ENCODE peak calls at places on chromosomes 2 and 18, in eight cellular contexts. One of them, this sample, is unnamed.

GRCh38 chr2:240333985-240334384 is 101.5 kb upstream of the GPC1 start:
- DNase-seq in anterior cingulate cortex: no peak
- DNase-seq in NCI-H2081: no peak
- DNase-seq in fibroblast of mammary gland: peak
- DNase-seq in prostate gland: no peak
- DNase-seq in stimulated activated effector memory CD8-positive, alpha-beta T cell treated with anti-CD3 and anti-CD28 coated beads, Interleukin-12 subunit alpha, Interleukin-12 subunit beta, amount 100 ng/mL, for 72 hours: no peak
- DNase-seq in GF-D8: no peak
- DNase-seq in NCI-H2029: no peak
- DNase-seq in this sample: no peak

GRCh38 chr18:79486356-79487197 is 90.8 kb downstream of the NFATC1 start:
- DNase-seq in anterior cingulate cortex: no peak
- DNase-seq in NCI-H2081: no peak
- DNase-seq in fibroblast of mammary gland: no peak
- DNase-seq in prostate gland: no peak
- DNase-seq in stimulated activated effector memory CD8-positive, alpha-beta T cell treated with anti-CD3 and anti-CD28 coated beads, Interleukin-12 subunit alpha, Interleukin-12 subunit beta, amount 100 ng/mL, for 72 hours: no peak
- DNase-seq in GF-D8: no peak
- DNase-seq in NCI-H2029: no peak
- DNase-seq in this sample: no peak

GRCh38 chr2:174760845-174761473 is 3.3 kb downstream of the CHRNA1 start:
- DNase-seq in anterior cingulate cortex: no peak
- DNase-seq in NCI-H2081: no peak
- DNase-seq in fibroblast of mammary gland: no peak
- DNase-seq in prostate gland: no peak
- DNase-seq in stimulated activated effector memory CD8-positive, alpha-beta T cell treated with anti-CD3 and anti-CD28 coated beads, Interleukin-12 subunit alpha, Interleukin-12 subunit beta, amount 100 ng/mL, for 72 hours: no peak
- DNase-seq in GF-D8: no peak
- DNase-seq in NCI-H2029: peak
- DNase-seq in this sample: no peak

GRCh38 chr2:39228413-39229209 is 15.2 kb downstream of the CDKL4 start:
- DNase-seq in anterior cingulate cortex: peak
- DNase-seq in NCI-H2081: no peak
- DNase-seq in fibroblast of mammary gland: no peak
- DNase-seq in prostate gland: no peak
- DNase-seq in stimulated activated effector memory CD8-positive, alpha-beta T cell treated with anti-CD3 and anti-CD28 coated beads, Interleukin-12 subunit alpha, Interleukin-12 subunit beta, amount 100 ng/mL, for 72 hours: peak
- DNase-seq in GF-D8: peak
- DNase-seq in NCI-H2029: no peak
- DNase-seq in this sample: no peak

GRCh38 chr2:218927411-218927810 is 32.1 kb upstream of the CDK5R2 start:
- DNase-seq in anterior cingulate cortex: no peak
- DNase-seq in NCI-H2081: peak
- DNase-seq in fibroblast of mammary gland: no peak
- DNase-seq in prostate gland: no peak
- DNase-seq in stimulated activated effector memory CD8-positive, alpha-beta T cell treated with anti-CD3 and anti-CD28 coated beads, Interleukin-12 subunit alpha, Interleukin-12 subunit beta, amount 100 ng/mL, for 72 hours: no peak
- DNase-seq in GF-D8: no peak
- DNase-seq in NCI-H2029: peak
- DNase-seq in this sample: no peak

GRCh38 chr2:71453404-71454220 is at the start of gene DYSF:
- DNase-seq in anterior cingulate cortex: no peak
- DNase-seq in NCI-H2081: peak
- DNase-seq in fibroblast of mammary gland: peak
- DNase-seq in prostate gland: no peak
- DNase-seq in stimulated activated effector memory CD8-positive, alpha-beta T cell treated with anti-CD3 and anti-CD28 coated beads, Interleukin-12 subunit alpha, Interleukin-12 subunit beta, amount 100 ng/mL, for 72 hours: no peak
- DNase-seq in GF-D8: peak
- DNase-seq in NCI-H2029: no peak
- DNase-seq in this sample: no peak

GRCh38 chr2:29249666-29250253 is 134.5 kb downstream of the CLIP4 start:
- DNase-seq in anterior cingulate cortex: no peak
- DNase-seq in NCI-H2081: no peak
- DNase-seq in fibroblast of mammary gland: no peak
- DNase-seq in prostate gland: no peak
- DNase-seq in stimulated activated effector memory CD8-positive, alpha-beta T cell treated with anti-CD3 and anti-CD28 coated beads, Interleukin-12 subunit alpha, Interleukin-12 subunit beta, amount 100 ng/mL, for 72 hours: no peak
- DNase-seq in GF-D8: no peak
- DNase-seq in NCI-H2029: no peak
- DNase-seq in this sample: no peak

GRCh38 chr18:615773-616172 is 19.0 kb downstream of the CLUL1 start:
- DNase-seq in anterior cingulate cortex: no peak
- DNase-seq in NCI-H2081: no peak
- DNase-seq in fibroblast of mammary gland: peak
- DNase-seq in prostate gland: no peak
- DNase-seq in stimulated activated effector memory CD8-positive, alpha-beta T cell treated with anti-CD3 and anti-CD28 coated beads, Interleukin-12 subunit alpha, Interleukin-12 subunit beta, amount 100 ng/mL, for 72 hours: no peak
- DNase-seq in GF-D8: no peak
- DNase-seq in NCI-H2029: no peak
- DNase-seq in this sample: no peak

GRCh38 chr2:218230882-218231281 is 13.9 kb downstream of the ARPC2 start:
- DNase-seq in anterior cingulate cortex: no peak
- DNase-seq in NCI-H2081: no peak
- DNase-seq in fibroblast of mammary gland: peak
- DNase-seq in prostate gland: no peak
- DNase-seq in stimulated activated effector memory CD8-positive, alpha-beta T cell treated with anti-CD3 and anti-CD28 coated beads, Interleukin-12 subunit alpha, Interleukin-12 subunit beta, amount 100 ng/mL, for 72 hours: peak
- DNase-seq in GF-D8: no peak
- DNase-seq in NCI-H2029: no peak
- DNase-seq in this sample: no peak

GRCh38 chr18:48974304-48975220 is 23.8 kb upstream of the SMAD7 start:
- DNase-seq in anterior cingulate cortex: no peak
- DNase-seq in NCI-H2081: no peak
- DNase-seq in fibroblast of mammary gland: no peak
- DNase-seq in prostate gland: no peak
- DNase-seq in stimulated activated effector memory CD8-positive, alpha-beta T cell treated with anti-CD3 and anti-CD28 coated beads, Interleukin-12 subunit alpha, Interleukin-12 subunit beta, amount 100 ng/mL, for 72 hours: no peak
- DNase-seq in GF-D8: no peak
- DNase-seq in NCI-H2029: no peak
- DNase-seq in this sample: no peak

GRCh38 chr2:188256420-188256819 is 35.3 kb upstream of the GULP1 start:
- DNase-seq in anterior cingulate cortex: no peak
- DNase-seq in NCI-H2081: no peak
- DNase-seq in fibroblast of mammary gland: no peak
- DNase-seq in prostate gland: no peak
- DNase-seq in stimulated activated effector memory CD8-positive, alpha-beta T cell treated with anti-CD3 and anti-CD28 coated beads, Interleukin-12 subunit alpha, Interleukin-12 subunit beta, amount 100 ng/mL, for 72 hours: no peak
- DNase-seq in GF-D8: no peak
- DNase-seq in NCI-H2029: no peak
- DNase-seq in this sample: no peak

GRCh38 chr2:58428286-58428552 is 187.1 kb upstream of the FANCL start:
- DNase-seq in anterior cingulate cortex: no peak
- DNase-seq in NCI-H2081: peak
- DNase-seq in fibroblast of mammary gland: peak
- DNase-seq in prostate gland: no peak
- DNase-seq in stimulated activated effector memory CD8-positive, alpha-beta T cell treated with anti-CD3 and anti-CD28 coated beads, Interleukin-12 subunit alpha, Interleukin-12 subunit beta, amount 100 ng/mL, for 72 hours: no peak
- DNase-seq in GF-D8: no peak
- DNase-seq in NCI-H2029: peak
- DNase-seq in this sample: no peak

GRCh38 chr2:224984641-224985040 is 57.6 kb downstream of the DOCK10 start:
- DNase-seq in anterior cingulate cortex: no peak
- DNase-seq in NCI-H2081: no peak
- DNase-seq in fibroblast of mammary gland: no peak
- DNase-seq in prostate gland: no peak
- DNase-seq in stimulated activated effector memory CD8-positive, alpha-beta T cell treated with anti-CD3 and anti-CD28 coated beads, Interleukin-12 subunit alpha, Interleukin-12 subunit beta, amount 100 ng/mL, for 72 hours: no peak
- DNase-seq in GF-D8: no peak
- DNase-seq in NCI-H2029: no peak
- DNase-seq in this sample: no peak

GRCh38 chr2:45353879-45354278 is 257.2 kb downstream of the SRBD1 start:
- DNase-seq in anterior cingulate cortex: no peak
- DNase-seq in NCI-H2081: no peak
- DNase-seq in fibroblast of mammary gland: peak
- DNase-seq in prostate gland: no peak
- DNase-seq in stimulated activated effector memory CD8-positive, alpha-beta T cell treated with anti-CD3 and anti-CD28 coated beads, Interleukin-12 subunit alpha, Interleukin-12 subunit beta, amount 100 ng/mL, for 72 hours: no peak
- DNase-seq in GF-D8: no peak
- DNase-seq in NCI-H2029: no peak
- DNase-seq in this sample: peak

GRCh38 chr2:100959225-100959880 is 42.7 kb upstream of the RPL31 start:
- DNase-seq in anterior cingulate cortex: no peak
- DNase-seq in NCI-H2081: no peak
- DNase-seq in fibroblast of mammary gland: peak
- DNase-seq in prostate gland: no peak
- DNase-seq in stimulated activated effector memory CD8-positive, alpha-beta T cell treated with anti-CD3 and anti-CD28 coated beads, Interleukin-12 subunit alpha, Interleukin-12 subunit beta, amount 100 ng/mL, for 72 hours: no peak
- DNase-seq in GF-D8: no peak
- DNase-seq in NCI-H2029: no peak
- DNase-seq in this sample: no peak

GRCh38 chr2:215729985-215730620 is 283.2 kb downstream of the MREG start:
- DNase-seq in anterior cingulate cortex: no peak
- DNase-seq in NCI-H2081: no peak
- DNase-seq in fibroblast of mammary gland: peak
- DNase-seq in prostate gland: no peak
- DNase-seq in stimulated activated effector memory CD8-positive, alpha-beta T cell treated with anti-CD3 and anti-CD28 coated beads, Interleukin-12 subunit alpha, Interleukin-12 subunit beta, amount 100 ng/mL, for 72 hours: no peak
- DNase-seq in GF-D8: no peak
- DNase-seq in NCI-H2029: no peak
- DNase-seq in this sample: no peak

GRCh38 chr2:149160701-149161217 is 122.3 kb downstream of the LYPD6B start:
- DNase-seq in anterior cingulate cortex: no peak
- DNase-seq in NCI-H2081: no peak
- DNase-seq in fibroblast of mammary gland: no peak
- DNase-seq in prostate gland: no peak
- DNase-seq in stimulated activated effector memory CD8-positive, alpha-beta T cell treated with anti-CD3 and anti-CD28 coated beads, Interleukin-12 subunit alpha, Interleukin-12 subunit beta, amount 100 ng/mL, for 72 hours: no peak
- DNase-seq in GF-D8: peak
- DNase-seq in NCI-H2029: no peak
- DNase-seq in this sample: no peak

GRCh38 chr2:207885010-207885409 is 115.3 kb upstream of the FZD5 start:
- DNase-seq in anterior cingulate cortex: no peak
- DNase-seq in NCI-H2081: no peak
- DNase-seq in fibroblast of mammary gland: no peak
- DNase-seq in prostate gland: no peak
- DNase-seq in stimulated activated effector memory CD8-positive, alpha-beta T cell treated with anti-CD3 and anti-CD28 coated beads, Interleukin-12 subunit alpha, Interleukin-12 subunit beta, amount 100 ng/mL, for 72 hours: no peak
- DNase-seq in GF-D8: no peak
- DNase-seq in NCI-H2029: no peak
- DNase-seq in this sample: no peak

GRCh38 chr2:165251361-165251760 is 12.1 kb downstream of the SCN2A start:
- DNase-seq in anterior cingulate cortex: no peak
- DNase-seq in NCI-H2081: peak
- DNase-seq in fibroblast of mammary gland: no peak
- DNase-seq in prostate gland: no peak
- DNase-seq in stimulated activated effector memory CD8-positive, alpha-beta T cell treated with anti-CD3 and anti-CD28 coated beads, Interleukin-12 subunit alpha, Interleukin-12 subunit beta, amount 100 ng/mL, for 72 hours: no peak
- DNase-seq in GF-D8: no peak
- DNase-seq in NCI-H2029: peak
- DNase-seq in this sample: no peak

GRCh38 chr2:55165567-55165966 is 66.5 kb downstream of the CLHC1 start:
- DNase-seq in anterior cingulate cortex: no peak
- DNase-seq in NCI-H2081: no peak
- DNase-seq in fibroblast of mammary gland: peak
- DNase-seq in prostate gland: no peak
- DNase-seq in stimulated activated effector memory CD8-positive, alpha-beta T cell treated with anti-CD3 and anti-CD28 coated beads, Interleukin-12 subunit alpha, Interleukin-12 subunit beta, amount 100 ng/mL, for 72 hours: no peak
- DNase-seq in GF-D8: no peak
- DNase-seq in NCI-H2029: no peak
- DNase-seq in this sample: no peak

This sample was measured in glomerular endothelial cell.